ENCODE peak calls at places on chromosome 21, in nine cellular contexts. L, E, I, M, Y, C, X, Z and V are unnamed samples. For H3K27me3, the result is how much of the 10 kb centered on the place peaks cover.

GRCh38 chr21:20641251-20641650 is 357.0 kb upstream of the NCAM2 start:
- DNase-seq in L (no peak), E (no peak), I (peak), M (no peak), Y (no peak), C (no peak), X (no peak), Z (no peak), V (no peak)

GRCh38 chr21:37878946-37879660 is 37.2 kb downstream of the KCNJ6 start:
- DNase-seq in L (peak), E (no peak), I (no peak), M (no peak), Y (no peak), C (no peak), X (no peak), Z (peak), V (no peak)

GRCh38 chr21:19321688-19322087 is 918.1 kb upstream of the TMPRSS15 start:
- DNase-seq in L (no peak), E (no peak), I (no peak), M (no peak), Y (no peak), C (no peak), X (no peak), Z (no peak), V (no peak)

GRCh38 chr21:45080639-45081414 is 6.4 kb downstream of the ADARB1 start:
- DNase-seq in L (no peak), E (no peak), I (no peak), M (no peak), Y (no peak), C (no peak), X (peak), Z (peak), V (no peak)

GRCh38 chr21:45118099-45118498 is 43.7 kb downstream of the ADARB1 start:
- DNase-seq in L (no peak), E (no peak), I (no peak), M (no peak), Y (no peak), C (no peak), X (no peak), Z (no peak), V (no peak)

GRCh38 chr21:46202592-46203202 is 18.4 kb upstream of the SPATC1L start:
- DNase-seq in L (peak), E (peak), I (no peak), M (no peak), Y (no peak), C (no peak), X (no peak), Z (no peak), V (no peak)

GRCh38 chr21:35048706-35049617 is at the start of gene RUNX1:
- DNase-seq in L (no peak), E (peak), I (no peak), M (peak), Y (peak), C (no peak), X (no peak), Z (peak), V (no peak)

GRCh38 chr21:45430521-45431501 is 25.8 kb downstream of the COL18A1 start:
- DNase-seq in L (no peak), E (no peak), I (peak), M (no peak), Y (peak), C (no peak), X (no peak), Z (peak), V (no peak)

GRCh38 chr21:38376235-38376634 is 119.4 kb downstream of the KCNJ15 start:
- DNase-seq in L (no peak), E (peak), I (no peak), M (no peak), Y (peak), C (no peak), X (peak), Z (no peak), V (no peak)

GRCh38 chr21:31446206-31446900 is 102.3 kb upstream of the TIAM1 start:
- DNase-seq in L (no peak), E (no peak), I (no peak), M (no peak), Y (no peak), C (no peak), X (no peak), Z (no peak), V (no peak)

GRCh38 chr21:35273331-35273730 is 224.2 kb upstream of the RUNX1 start:
- DNase-seq in L (no peak), E (no peak), I (peak), M (no peak), Y (no peak), C (no peak), X (no peak), Z (no peak), V (no peak)

GRCh38 chr21:34596561-34597271 is 18.2 kb downstream of the RCAN1 start:
- DNase-seq in L (no peak), E (no peak), I (no peak), M (no peak), Y (no peak), C (no peak), X (no peak), Z (no peak), V (no peak)

GRCh38 chr21:45154511-45155508 is 80.4 kb downstream of the ADARB1 start:
- DNase-seq in L (no peak), E (no peak), I (peak), M (no peak), Y (no peak), C (no peak), X (no peak), Z (peak), V (no peak)

GRCh38 chr21:46604975-46605758 is at the start of gene S100B:
- DNase-seq in L (no peak), E (no peak), I (peak), M (no peak), Y (peak), C (no peak), X (peak), Z (no peak), V (no peak)

GRCh38 chr21:26945916-26946315 is 21.0 kb downstream of the ADAMTS5 start:
- DNase-seq in L (no peak), E (peak), I (no peak), M (no peak), Y (peak), C (no peak), X (peak), Z (no peak), V (no peak)

GRCh38 chr21:39685236-39685635 is 59.7 kb upstream of the IGSF5 start:
- DNase-seq in L (no peak), E (no peak), I (no peak), M (no peak), Y (no peak), C (no peak), X (no peak), Z (no peak), V (no peak)

GRCh38 chr21:44566403-44566802 is 7.1 kb upstream of the KRTAP10-4 start:
- DNase-seq in L (no peak), E (no peak), I (no peak), M (no peak), Y (no peak), C (no peak), X (no peak), Z (no peak), V (no peak)

GRCh38 chr21:16007933-16008332 is 278.2 kb downstream of the USP25 start:
- DNase-seq in L (no peak), E (no peak), I (no peak), M (no peak), Y (no peak), C (no peak), X (no peak), Z (peak), V (no peak)

GRCh38 chr21:16011719-16012118 is 281.9 kb downstream of the USP25 start:
- DNase-seq in L (no peak), E (no peak), I (no peak), M (no peak), Y (no peak), C (no peak), X (no peak), Z (no peak), V (no peak)

DNA sequence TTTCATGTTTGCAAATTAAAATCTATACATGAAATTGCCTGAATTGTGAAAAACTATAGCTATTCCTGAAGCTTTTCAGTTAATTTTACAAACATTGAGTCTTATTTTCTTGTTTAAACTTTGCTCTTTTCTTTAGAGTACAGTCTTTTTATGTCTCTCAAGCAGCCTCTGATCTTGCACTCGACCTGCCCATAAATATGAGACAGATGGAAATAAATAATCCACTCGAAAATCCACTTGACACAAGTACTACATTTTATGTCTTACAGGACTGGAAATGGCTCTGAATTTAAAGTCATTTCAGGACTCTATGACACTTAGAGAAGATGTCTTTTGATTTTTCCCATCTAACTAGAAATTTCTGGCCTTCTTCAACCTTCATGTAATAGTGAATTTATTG is 283.8 kb downstream of the USP25 start:
- DNase-seq in L (no peak), E (no peak), I (no peak), M (no peak), Y (no peak), C (no peak), X (no peak), Z (no peak), V (no peak)
- H3K27me3 ChIP-seq in L (under half), E (under half), I (under half), M (under half), Y (under half), C (under half), X (under half), Z (under half), V (under half)

DNA sequence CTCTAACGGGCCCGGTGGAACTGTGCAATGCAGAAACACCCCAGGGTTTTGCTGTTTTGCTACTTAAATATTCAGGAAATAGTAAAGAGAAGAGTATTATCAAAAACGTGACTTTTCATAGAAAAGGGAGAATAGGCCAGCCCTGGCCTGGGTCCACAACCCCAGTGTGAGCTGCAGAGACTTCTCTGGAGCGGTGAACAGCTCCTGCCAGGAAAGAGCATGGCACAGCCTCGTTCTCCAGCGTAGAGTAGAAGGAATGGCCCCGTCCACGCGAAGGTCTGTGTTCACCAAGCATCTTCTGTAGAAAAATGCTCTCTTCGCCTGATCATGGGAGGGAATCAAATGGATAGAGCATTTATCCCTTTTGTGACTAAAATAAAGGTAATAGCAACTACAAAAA is 51.4 kb downstream of the PDE9A start:
- DNase-seq in L (no peak), E (no peak), I (peak), M (no peak), Y (no peak), C (no peak), X (no peak), Z (no peak), V (no peak)
- H3K27me3 ChIP-seq in L (under half), E (under half), I (under half), M (under half), Y (under half), C (under half), X (under half), Z (under half), V (under half)

GRCh38 chr21:42426876-42427480 is 23.3 kb downstream of the UBASH3A start:
- DNase-seq in L (no peak), E (no peak), I (no peak), M (no peak), Y (no peak), C (no peak), X (no peak), Z (no peak), V (no peak)
- H3K27me3 ChIP-seq in L (under half), E (under half), I (under half), M (half or more), Y (under half), C (under half), X (under half), Z (under half), V (under half)

DNA sequence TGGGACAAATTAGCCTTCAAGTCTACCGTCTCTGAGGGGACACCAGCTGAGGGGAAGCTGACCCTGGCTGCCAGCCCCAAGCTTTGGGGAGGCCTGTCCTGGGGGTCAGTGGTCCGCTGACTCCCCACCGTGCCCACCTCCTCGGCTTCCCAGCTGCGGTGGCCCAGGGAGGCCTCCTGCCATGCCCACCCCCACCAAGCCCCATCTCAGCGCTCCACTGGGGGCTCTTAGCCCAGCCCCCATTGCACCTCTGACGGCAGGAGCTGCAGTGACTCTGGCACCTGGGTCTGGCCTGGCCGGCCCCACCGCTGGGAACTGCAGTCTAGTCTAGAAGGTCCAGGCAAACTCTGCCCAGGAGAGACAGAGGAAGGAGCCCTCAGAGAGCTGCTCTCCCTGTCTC is 30.2 kb upstream of the SIM2 start:
- DNase-seq in L (no peak), E (no peak), I (no peak), M (no peak), Y (no peak), C (no peak), X (no peak), Z (no peak), V (no peak)
- H3K27me3 ChIP-seq in L (under half), E (under half), I (under half), M (half or more), Y (under half), C (under half), X (under half), Z (under half), V (under half)